ENCODE peak calls at places on chromosomes 6 and 20, in ten cellular contexts. W is H7, N is lung, O is foreskin fibroblast, U is adrenal gland, Y is uterus, M is tibial artery, R is hepatocyte, T is stomach, F is HL-60. J is an unnamed sample.

GRCh38 chr6:147274012-147274411 is 69.8 kb downstream of the STXBP5 start:
- DNase-seq in W (no peak), N (no peak), O (no peak), U (no peak), Y (no peak), M (no peak), R (no peak), T (no peak), F (no peak), J (no peak)

GRCh38 chr6:137870286-137870685 is 3.2 kb downstream of the TNFAIP3 start:
- DNase-seq in W (no peak), N (no peak), O (no peak), U (no peak), Y (no peak), M (no peak), R (no peak), T (no peak), F (no peak), J (no peak)

GRCh38 chr6:145802141-145802540 is 12.5 kb downstream of the FBXO30 start:
- DNase-seq in W (no peak), N (no peak), O (no peak), U (no peak), Y (no peak), M (no peak), R (no peak), T (no peak), F (no peak), J (no peak)

GRCh38 chr6:135182120-135182992 is 1.2 kb downstream of the MYB start:
- DNase-seq in W (peak), N (no peak), O (peak), U (peak), Y (peak), M (no peak), R (peak), T (peak), F (no peak), J (no peak)

GRCh38 chr6:147509900-147510299 is 1.4 kb downstream of the SAMD5 start:
- DNase-seq in W (no peak), N (no peak), O (no peak), U (no peak), Y (no peak), M (no peak), R (peak), T (no peak), F (no peak), J (no peak)

GRCh38 chr6:107606407-107606806 is 116.5 kb downstream of the SOBP start:
- DNase-seq in W (no peak), N (no peak), O (no peak), U (no peak), Y (no peak), M (no peak), R (no peak), T (no peak), F (no peak), J (no peak)

GRCh38 chr20:2698912-2699311 is 6.3 kb downstream of the EBF4 start:
- DNase-seq in W (peak), N (peak), O (no peak), U (no peak), Y (no peak), M (peak), R (no peak), T (peak), F (no peak), J (no peak)

GRCh38 chr6:28979679-28980078 is 25.4 kb downstream of the ZNF311 start:
- DNase-seq in W (no peak), N (no peak), O (no peak), U (no peak), Y (no peak), M (no peak), R (no peak), T (no peak), F (no peak), J (no peak)

GRCh38 chr6:28597924-28598323 is 72.2 kb downstream of the GPX5 start:
- DNase-seq in W (peak), N (no peak), O (no peak), U (no peak), Y (no peak), M (no peak), R (peak), T (no peak), F (no peak), J (peak)

GRCh38 chr20:54122189-54122588 is 51.6 kb downstream of the CYP24A1 start:
- DNase-seq in W (no peak), N (no peak), O (peak), U (no peak), Y (no peak), M (no peak), R (peak), T (no peak), F (no peak), J (peak)

GRCh38 chr6:24147453-24148153 is 21.6 kb downstream of the NRSN1 start:
- DNase-seq in W (no peak), N (no peak), O (no peak), U (no peak), Y (no peak), M (no peak), R (peak), T (no peak), F (no peak), J (no peak)

GRCh38 chr20:47727170-47727880 is 58.0 kb downstream of the SULF2 start:
- DNase-seq in W (no peak), N (peak), O (no peak), U (peak), Y (no peak), M (peak), R (no peak), T (peak), F (peak), J (no peak)

GRCh38 chr6:25061289-25061945 is 125.7 kb upstream of the RIPOR2 start:
- DNase-seq in W (peak), N (no peak), O (peak), U (no peak), Y (no peak), M (no peak), R (no peak), T (no peak), F (no peak), J (peak)

GRCh38 chr20:45497971-45498494 is 17.4 kb downstream of the SPINT3 start:
- DNase-seq in W (peak), N (no peak), O (no peak), U (no peak), Y (no peak), M (no peak), R (no peak), T (no peak), F (no peak), J (no peak)

GRCh38 chr20:37801921-37802320 is 101.0 kb upstream of the VSTM2L start:
- DNase-seq in W (no peak), N (no peak), O (no peak), U (no peak), Y (no peak), M (no peak), R (no peak), T (no peak), F (no peak), J (no peak)

GRCh38 chr20:51359401-51359800 is 183.1 kb downstream of the NFATC2 start:
- DNase-seq in W (no peak), N (no peak), O (no peak), U (no peak), Y (no peak), M (no peak), R (no peak), T (no peak), F (no peak), J (no peak)

GRCh38 chr20:21719592-21720214 is 14.2 kb downstream of the PAX1 start:
- DNase-seq in W (peak), N (peak), O (peak), U (peak), Y (no peak), M (no peak), R (peak), T (peak), F (peak), J (peak)

GRCh38 chr6:159252955-159253508 is 83.8 kb downstream of the FNDC1 start:
- DNase-seq in W (peak), N (no peak), O (peak), U (no peak), Y (peak), M (no peak), R (peak), T (no peak), F (peak), J (peak)

GRCh38 chr6:27188206-27188884 is 59.2 kb upstream of the PRSS16 start:
- DNase-seq in W (peak), N (peak), O (peak), U (peak), Y (peak), M (peak), R (peak), T (peak), F (peak), J (peak)

GRCh38 chr6:140393665-140394064 is 1019.2 kb upstream of the CITED2 start:
- DNase-seq in W (no peak), N (no peak), O (peak), U (no peak), Y (no peak), M (no peak), R (no peak), T (no peak), F (no peak), J (peak)

GRCh38 chr20:32638848-32639247 is 34.9 kb downstream of the C20orf203 start:
- DNase-seq in W (peak), N (no peak), O (no peak), U (peak), Y (no peak), M (no peak), R (no peak), T (peak), F (no peak), J (no peak)

GRCh38 chr6:132511836-132512230 is 1.1 kb downstream of the STX7 start:
- DNase-seq in W (no peak), N (no peak), O (no peak), U (no peak), Y (no peak), M (no peak), R (peak), T (no peak), F (no peak), J (no peak)

GRCh38 chr6:168047841-168048723 is 30.9 kb downstream of the FRMD1 start:
- DNase-seq in W (no peak), N (no peak), O (no peak), U (no peak), Y (no peak), M (no peak), R (no peak), T (no peak), F (no peak), J (no peak)

GRCh38 chr6:78308025-78308424 is 559.3 kb upstream of the IRAK1BP1 start:
- DNase-seq in W (peak), N (no peak), O (no peak), U (no peak), Y (no peak), M (no peak), R (no peak), T (no peak), F (no peak), J (no peak)

GRCh38 chr20:31560900-31561598 is 44.0 kb upstream of the ID1 start:
- DNase-seq in W (no peak), N (no peak), O (peak), U (peak), Y (no peak), M (peak), R (peak), T (peak), F (no peak), J (peak)

GRCh38 chr6:132511159-132511835 is 1.6 kb downstream of the STX7 start:
- DNase-seq in W (no peak), N (no peak), O (peak), U (peak), Y (no peak), M (no peak), R (peak), T (no peak), F (peak), J (peak)

GRCh38 chr20:11140359-11140758 is 466.6 kb upstream of the JAG1 start:
- DNase-seq in W (no peak), N (no peak), O (peak), U (no peak), Y (no peak), M (no peak), R (no peak), T (no peak), F (no peak), J (peak)

GRCh38 chr6:125509477-125509876 is 207.7 kb upstream of the HDDC2 start:
- DNase-seq in W (no peak), N (no peak), O (no peak), U (no peak), Y (no peak), M (no peak), R (no peak), T (no peak), F (no peak), J (no peak)

GRCh38 chr6:106961801-106962200 is 12.7 kb downstream of the CD24 start:
- DNase-seq in W (no peak), N (no peak), O (no peak), U (no peak), Y (no peak), M (no peak), R (no peak), T (no peak), F (no peak), J (no peak)

GRCh38 chr6:47308674-47309325 is 905 bp downstream of the TNFRSF21 start:
- DNase-seq in W (peak), N (no peak), O (peak), U (peak), Y (peak), M (no peak), R (peak), T (peak), F (peak), J (peak)

GRCh38 chr6:13711384-13711725 is 280 bp downstream of the RANBP9 start:
- DNase-seq in W (no peak), N (no peak), O (no peak), U (no peak), Y (no peak), M (no peak), R (no peak), T (no peak), F (peak), J (no peak)

GRCh38 chr6:105873799-105874198 is 212.3 kb upstream of the PRDM1 start:
- DNase-seq in W (no peak), N (no peak), O (no peak), U (no peak), Y (no peak), M (no peak), R (no peak), T (no peak), F (no peak), J (no peak)

GRCh38 chr6:148854086-148854485 is 107.3 kb downstream of the UST start:
- DNase-seq in W (no peak), N (no peak), O (no peak), U (no peak), Y (no peak), M (no peak), R (no peak), T (no peak), F (no peak), J (peak)

GRCh38 chr6:116564921-116565872 is 6.1 kb upstream of the RWDD1 start:
- DNase-seq in W (peak), N (no peak), O (peak), U (peak), Y (no peak), M (no peak), R (no peak), T (no peak), F (no peak), J (no peak)
- H3K4me3 ChIP-seq in W (no peak), N (no peak), O (peak), U (no peak), Y (peak), M (peak), R (no peak), T (peak), F (no peak), J (peak)

GRCh38 chr6:163260911-163261310 is 153.6 kb upstream of the QKI start:
- DNase-seq in W (peak), N (no peak), O (no peak), U (no peak), Y (no peak), M (no peak), R (no peak), T (no peak), F (no peak), J (no peak)
- H3K4me3 ChIP-seq in W (peak), N (no peak), O (no peak), U (no peak), Y (no peak), M (peak), R (no peak), T (no peak), F (no peak), J (no peak)

GRCh38 chr20:6121504-6121903 is 1.3 kb downstream of the FERMT1 start:
- DNase-seq in W (no peak), N (no peak), O (no peak), U (no peak), Y (no peak), M (no peak), R (no peak), T (no peak), F (no peak), J (no peak)
- H3K4me3 ChIP-seq in W (no peak), N (no peak), O (no peak), U (no peak), Y (no peak), M (no peak), R (peak), T (no peak), F (no peak), J (no peak)

DNA sequence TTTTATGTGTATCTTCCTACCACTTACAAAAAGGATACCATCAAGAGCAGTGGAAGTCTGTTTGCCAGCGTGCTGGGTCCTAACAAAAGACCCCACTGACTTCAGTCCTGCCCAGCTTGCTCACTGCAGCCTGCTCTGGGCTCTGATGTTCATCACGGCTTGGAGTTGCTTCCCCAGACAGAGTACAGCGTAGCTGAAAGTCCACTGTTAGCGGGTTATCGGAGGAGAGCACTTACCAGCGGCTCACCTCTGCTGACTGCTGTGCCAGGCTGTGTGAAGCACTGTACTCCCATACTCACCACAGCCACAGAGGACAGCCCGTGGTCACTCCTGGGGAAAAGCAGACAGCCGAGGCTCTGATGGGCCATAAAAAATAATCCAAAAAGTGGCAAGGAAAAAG is 40.2 kb downstream of the CTCFL start:
- DNase-seq in W (no peak), N (no peak), O (no peak), U (no peak), Y (no peak), M (peak), R (no peak), T (no peak), F (no peak), J (no peak)
- H3K4me3 ChIP-seq in W (no peak), N (no peak), O (no peak), U (no peak), Y (no peak), M (no peak), R (no peak), T (no peak), F (no peak), J (no peak)

DNA sequence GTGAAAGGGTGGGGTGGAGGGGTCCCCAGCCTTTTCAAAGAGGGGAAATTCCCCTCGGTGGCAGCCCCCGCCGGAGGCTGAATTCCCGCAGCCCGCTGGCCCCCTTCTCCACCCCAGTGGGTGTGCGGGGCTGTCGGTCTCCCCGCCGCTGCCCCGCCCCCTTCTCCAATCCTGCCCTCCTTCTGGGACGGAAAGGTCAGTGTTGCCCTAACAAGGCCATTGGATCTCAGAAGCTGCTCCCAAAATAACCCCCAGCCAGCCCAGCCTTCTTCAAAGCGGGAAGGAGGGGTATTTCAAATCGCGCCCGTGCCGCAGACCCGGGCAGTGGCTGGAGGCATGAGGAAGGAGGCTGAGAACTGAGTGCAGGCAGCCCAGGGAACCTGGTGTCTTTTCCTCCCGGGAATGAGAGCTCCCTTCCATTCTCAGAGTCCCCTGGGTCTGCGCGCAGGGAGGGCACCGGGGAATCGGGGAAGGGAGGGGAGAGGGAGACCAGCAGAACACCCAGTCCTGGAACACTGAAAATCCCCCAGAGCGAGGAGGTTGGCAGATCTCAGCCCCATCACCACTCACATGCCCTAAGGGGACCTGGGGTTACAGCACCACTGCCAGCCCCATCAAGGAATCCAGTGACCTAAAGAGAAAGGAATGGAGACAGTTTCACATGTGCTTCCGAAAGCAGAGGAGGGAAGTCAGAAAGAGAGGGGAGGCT is at the start of gene JPH2:
- DNase-seq in W (peak), N (no peak), O (peak), U (peak), Y (peak), M (peak), R (peak), T (peak), F (no peak), J (peak)
- H3K4me3 ChIP-seq in W (peak), N (peak), O (peak), U (peak), Y (peak), M (peak), R (peak), T (peak), F (no peak), J (peak)

GRCh38 chr6:41675992-41676391 is 37.7 kb downstream of the MDFI start:
- DNase-seq in W (no peak), N (no peak), O (no peak), U (peak), Y (no peak), M (peak), R (no peak), T (no peak), F (no peak), J (no peak)
- H3K4me3 ChIP-seq in W (no peak), N (no peak), O (no peak), U (no peak), Y (no peak), M (no peak), R (no peak), T (no peak), F (no peak), J (no peak)